ENCODE peak calls at places on chromosomes 2 and 18, in four cellular contexts. Q is activated CD4-positive, alpha-beta T cell treated with anti-CD3 and anti-CD28 coated beads, Interleukin-2, amount 10 ng/mL, durations not matched to agents 7 days and 5 days; S is tibial nerve; L is AML-193. M is an unnamed sample.

GRCh38 chr2:179302764-179303561 is 38.3 kb upstream of the SESTD1 start:
- DNase-seq in Q (no peak), S (no peak), L (no peak), M (no peak)

GRCh38 chr2:109215866-109216265 is 86.9 kb downstream of the SH3RF3 start:
- DNase-seq in Q (no peak), S (no peak), L (no peak), M (no peak)

GRCh38 chr18:74382481-74382880 is 66.8 kb downstream of the C18orf63 start:
- DNase-seq in Q (no peak), S (no peak), L (no peak), M (no peak)

GRCh38 chr18:25299426-25299825 is 52.5 kb downstream of the ZNF521 start:
- DNase-seq in Q (no peak), S (no peak), L (no peak), M (no peak)

GRCh38 chr2:226862623-226863022 is 26.8 kb downstream of the RHBDD1 start:
- DNase-seq in Q (no peak), S (no peak), L (no peak), M (no peak)

GRCh38 chr2:184174493-184175112 is 423.7 kb upstream of the ZNF804A start:
- DNase-seq in Q (no peak), S (no peak), L (no peak), M (no peak)

GRCh38 chr2:73033142-73033765 is 38.3 kb downstream of the SFXN5 start:
- DNase-seq in Q (no peak), S (no peak), L (no peak), M (no peak)

GRCh38 chr2:36655456-36655855 is 41.1 kb upstream of the VIT start:
- DNase-seq in Q (no peak), S (no peak), L (no peak), M (no peak)

M was measured in tibial artery.